ENCODE peak calls at places on chromosomes 7 and 10, in four cellular contexts. E is cardiac fibroblast, K is brain microvascular endothelial cell, U is colonic mucosa. G is an unnamed sample.

GRCh38 chr10:66627156-66627555 is 298.7 kb upstream of the LRRTM3 start:
- DNase-seq in E (no peak), K (peak; percentile 34), U (no peak), G (peak; percentile 25)

GRCh38 chr7:152564656-152565055 is 111.3 kb downstream of the XRCC2 start:
- DNase-seq in E (no peak), K (no peak), U (no peak), G (no peak)

GRCh38 chr7:28533731-28534531 is 121.6 kb downstream of the CREB5 start:
- DNase-seq in E (peak; percentile 44), K (peak; percentile 47), U (peak; percentile 23), G (peak; percentile 77)

GRCh38 chr7:156650042-156650441 is 9.5 kb downstream of the RNF32 start:
- DNase-seq in E (no peak), K (no peak), U (peak; percentile 45), G (peak; percentile 38)

GRCh38 chr10:86086418-86086817 is 280.2 kb downstream of the GRID1 start:
- DNase-seq in E (no peak), K (no peak), U (no peak), G (no peak)

GRCh38 chr10:103765168-103765567 is 90.2 kb downstream of the SH3PXD2A start:
- DNase-seq in E (no peak), K (peak; percentile 43), U (no peak), G (no peak)

GRCh38 chr10:126011995-126012394 is 115.6 kb downstream of the FANK1 start:
- DNase-seq in E (no peak), K (no peak), U (no peak), G (no peak)

GRCh38 chr7:104901239-104901638 is 112.8 kb upstream of the KMT2E start:
- DNase-seq in E (no peak), K (no peak), U (no peak), G (no peak)

GRCh38 chr10:58517071-58517470 is 4.4 kb downstream of the BICC1 start:
- DNase-seq in E (no peak), K (no peak), U (no peak), G (no peak)

GRCh38 chr10:95562326-95562725 is 1.2 kb upstream of the SORBS1 start:
- DNase-seq in E (no peak), K (no peak), U (no peak), G (no peak)

DNA sequence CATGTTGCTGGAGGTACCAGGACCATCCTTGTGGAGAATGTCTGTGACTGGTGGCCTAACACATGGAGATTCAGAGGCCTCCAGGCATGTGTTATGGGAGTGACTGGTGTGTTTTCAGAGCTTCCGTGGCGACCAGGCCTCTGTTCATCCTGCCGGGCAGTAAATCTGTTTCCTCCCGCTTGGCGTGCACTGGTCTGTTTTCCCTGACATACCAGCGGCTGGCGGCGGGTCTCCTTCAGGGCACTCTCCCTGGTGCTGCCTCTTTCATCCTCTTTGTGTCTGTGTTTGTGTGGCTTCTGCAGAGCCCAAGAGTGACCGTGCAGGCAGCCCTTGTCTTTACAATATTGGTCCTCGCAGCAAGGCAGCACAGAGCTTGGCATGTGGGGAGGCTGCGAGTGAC is 385.1 kb upstream of the MKI67 start:
- DNase-seq in E (no peak), K (no peak), U (no peak), G (no peak)
- TF ChIP-seq CTCF in E (no peak), K (no peak), U (no peak), G (no peak)

GRCh38 chr7:143372070-143372469 is 9.1 kb upstream of the ZYX start:
- DNase-seq in E (peak; percentile 49), K (no peak), U (peak; percentile 95), G (peak; percentile 81)
- TF ChIP-seq CTCF in E (no peak), K (peak; percentile 8), U (no peak), G (no peak)

DNA sequence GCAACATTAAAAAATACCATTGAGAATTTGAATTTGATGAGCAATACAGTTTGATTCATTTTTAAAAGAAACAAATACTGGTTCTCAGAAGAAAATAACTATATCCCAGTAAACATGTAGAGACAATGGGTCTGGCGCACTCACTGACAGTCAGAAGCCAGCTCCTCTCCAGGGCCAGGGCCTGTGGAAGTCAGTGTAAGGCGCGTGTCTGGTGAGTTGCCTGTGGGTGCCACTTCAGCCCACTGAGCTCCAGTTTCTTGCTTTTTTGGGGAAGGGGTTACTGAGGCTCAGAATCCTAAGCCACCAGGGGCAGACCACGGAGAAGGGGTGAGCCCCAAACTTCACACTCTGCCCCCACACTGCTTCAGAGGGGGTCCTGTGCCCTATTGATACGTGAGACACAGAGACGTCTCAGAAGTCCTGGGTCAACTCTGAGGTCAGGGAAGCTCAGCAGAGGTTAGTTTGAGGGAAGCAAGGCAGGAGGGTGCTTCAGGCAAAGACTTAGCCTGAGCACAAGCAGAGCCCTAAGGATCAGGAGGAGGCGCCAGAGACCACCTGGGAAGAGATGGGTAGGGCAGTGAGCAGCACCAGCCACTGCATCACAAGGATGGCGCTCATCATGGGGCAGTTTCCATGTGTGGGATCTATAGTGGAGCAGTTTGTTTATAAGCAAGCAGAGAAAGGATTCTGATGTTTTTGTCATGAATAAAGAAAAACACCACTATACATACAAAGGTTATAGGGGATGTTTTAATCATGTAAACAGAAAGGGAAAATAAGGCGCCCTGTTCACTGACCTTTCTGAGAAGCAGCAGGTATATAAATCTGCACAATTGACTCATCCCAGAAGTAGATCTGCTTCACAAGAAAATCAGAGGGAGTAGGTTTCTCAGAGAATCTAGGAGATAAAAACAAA is 95.7 kb downstream of the PKD1L1 start:
- DNase-seq in E (peak; percentile 7), K (no peak), U (no peak), G (peak; percentile 36)
- TF ChIP-seq CTCF in E (peak; percentile 27), K (peak; percentile 54), U (no peak), G (no peak)

DNA sequence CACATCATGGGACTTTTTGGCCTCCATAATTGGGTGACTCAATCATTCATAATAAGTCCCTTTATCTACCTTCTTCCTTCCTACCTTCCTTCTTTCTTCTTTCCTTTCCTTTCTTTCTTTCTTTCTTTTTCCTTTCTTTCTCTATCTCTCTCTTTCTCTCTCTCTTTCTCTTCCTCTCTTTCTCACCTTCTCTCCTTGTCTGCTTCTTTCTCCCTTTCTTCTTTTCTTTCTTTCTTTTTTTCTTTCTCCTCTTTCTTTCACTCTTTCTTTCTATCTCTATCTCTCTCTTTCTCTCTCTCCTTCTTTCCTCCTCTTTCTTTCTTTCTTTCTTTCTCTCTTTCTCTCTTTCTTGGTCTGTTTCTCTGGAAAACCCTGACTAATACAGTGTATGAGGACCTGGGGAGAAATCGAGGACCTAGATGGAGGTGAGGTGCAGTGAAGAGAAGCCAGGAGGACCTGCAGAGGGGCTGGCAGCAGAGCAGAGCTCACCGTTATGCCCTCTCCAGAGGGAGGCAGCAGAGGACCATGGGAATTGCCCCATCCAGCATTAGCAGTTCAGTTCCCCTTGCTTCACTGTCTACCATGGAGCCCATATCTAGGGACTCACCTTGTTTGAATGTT is 52.7 kb upstream of the BTRC start:
- DNase-seq in E (peak; percentile 58), K (peak; percentile 27), U (peak; percentile 28), G (peak; percentile 49)
- TF ChIP-seq CTCF in E (peak; percentile 48), K (peak; percentile 66), U (peak; percentile 26), G (peak; percentile 21)

DNA sequence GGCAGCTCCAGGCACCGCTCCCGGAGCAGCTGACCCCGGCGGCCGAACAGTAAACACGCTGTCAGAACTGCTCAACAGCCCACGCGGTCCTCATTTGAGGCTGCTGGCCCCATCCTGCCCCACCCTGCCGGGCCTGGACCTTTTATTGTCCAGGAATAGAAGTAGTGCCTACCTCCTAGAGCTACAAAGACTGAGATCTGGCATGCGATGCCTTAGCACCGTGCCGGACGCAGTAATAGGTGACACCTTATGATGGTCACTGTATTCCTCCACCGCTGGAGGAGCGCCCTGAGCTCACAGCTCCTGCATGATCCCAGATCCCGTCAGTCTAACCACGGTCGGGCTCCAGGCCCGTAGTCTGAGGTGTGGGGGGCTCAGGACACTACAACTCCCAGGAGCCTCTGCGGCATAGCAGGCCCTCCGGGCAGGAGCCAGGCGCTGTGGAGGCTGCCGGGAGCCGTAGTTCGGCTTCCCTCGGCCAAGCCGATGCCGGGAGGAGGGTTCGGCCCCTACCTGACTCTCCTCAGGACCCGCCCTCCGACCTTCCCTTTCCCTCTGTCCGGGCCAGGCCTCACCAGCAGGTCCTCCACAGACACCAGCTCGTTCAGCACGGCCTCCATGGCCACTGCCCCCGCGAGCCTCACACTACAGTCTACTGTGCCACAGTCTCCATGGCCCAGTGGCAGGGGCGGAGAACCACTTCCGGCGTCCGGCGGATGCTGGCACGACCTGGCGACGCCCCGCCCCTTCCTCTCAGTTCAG is at the start of gene FIS1:
- DNase-seq in E (peak; percentile 91), K (peak; percentile 83), U (peak; percentile 93), G (peak; percentile 96)
- TF ChIP-seq CTCF in E (peak; percentile 97), K (peak; percentile 90), U (peak; percentile 91), G (no peak)

DNA sequence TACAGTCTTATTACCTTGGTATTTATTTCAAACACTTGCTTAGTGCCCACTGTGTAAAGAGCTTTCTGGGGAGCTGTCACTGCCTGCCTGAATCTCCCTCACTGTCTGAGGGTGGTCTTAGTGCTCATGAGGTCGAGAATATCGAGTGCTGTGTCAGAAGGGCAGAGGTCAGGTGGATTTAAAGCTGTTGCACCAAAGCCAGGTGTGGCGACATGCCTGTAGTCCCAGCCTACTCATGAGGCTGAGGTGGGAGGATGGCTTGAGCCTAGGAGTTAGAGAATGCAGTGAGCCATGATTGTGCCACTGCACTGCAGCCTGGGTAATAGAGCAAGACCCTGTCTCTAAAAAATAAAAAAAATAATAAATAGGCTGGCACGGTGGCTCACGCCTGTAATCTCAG is 20.9 kb downstream of the CCM2 start:
- DNase-seq in E (no peak), K (no peak), U (no peak), G (no peak)
- TF ChIP-seq CTCF in E (no peak), K (no peak), U (no peak), G (no peak)

G was measured in testis.